ENCODE peak calls at places on chromosomes 11 and 22, in eight cellular contexts. R is pancreas, M is AG09309, W is foreskin fibroblast, U is psoas muscle, B is HL-60, N is lower lobe of right lung, P is B cell. F is an unnamed sample.

GRCh38 chr11:128420943-128421342 is 166.4 kb downstream of the ETS1 start:
- DNase-seq in P (no peak), M (peak), W (peak), R (no peak), U (no peak), N (no peak), B (no peak), F (no peak)

GRCh38 chr11:2464451-2465165 is 19.8 kb downstream of the KCNQ1 start:
- DNase-seq in W (no peak), N (no peak), M (no peak), P (peak), B (no peak), U (no peak), R (no peak), F (no peak)

GRCh38 chr11:125148743-125149142 is 15.8 kb upstream of the PKNOX2 start:
- DNase-seq in N (no peak), M (no peak), R (no peak), W (no peak), U (no peak), B (no peak), P (no peak), F (no peak)

GRCh38 chr11:122253541-122254317 is 137.7 kb upstream of the BLID start:
- DNase-seq in R (no peak), N (no peak), U (no peak), M (no peak), W (peak), P (no peak), B (peak), F (no peak)

GRCh38 chr11:17405232-17406005 is 17.0 kb upstream of the KCNJ11 start:
- DNase-seq in R (peak), N (peak), U (peak), P (no peak), B (no peak), W (peak), M (no peak), F (peak)

GRCh38 chr11:60748225-60748624 is 8.4 kb upstream of the MS4A15 start:
- DNase-seq in M (no peak), R (no peak), B (no peak), N (no peak), P (no peak), U (no peak), W (no peak), F (no peak)

GRCh38 chr22:20972014-20972797 is 5.2 kb downstream of the AIFM3 start:
- DNase-seq in B (peak), P (no peak), R (no peak), N (no peak), U (no peak), W (peak), M (no peak), F (no peak)

GRCh38 chr11:121117753-121118152 is 16.7 kb downstream of the TECTA start:
- DNase-seq in R (no peak), B (no peak), W (no peak), N (no peak), P (no peak), M (no peak), U (no peak), F (no peak)

GRCh38 chr11:125990244-125990643 is 44.4 kb downstream of the VSIG10L2 start:
- DNase-seq in B (no peak), U (no peak), W (peak), P (no peak), M (peak), R (no peak), N (no peak), F (no peak)

GRCh38 chr22:49527611-49528419 is 299.9 kb downstream of the BRD1 start:
- DNase-seq in P (no peak), M (no peak), N (no peak), U (no peak), R (no peak), W (no peak), B (peak), F (no peak)

GRCh38 chr22:31876156-31877035 is 67.9 kb upstream of the YWHAH start:
- DNase-seq in W (peak), B (no peak), N (no peak), M (peak), U (no peak), R (no peak), P (no peak), F (no peak)

GRCh38 chr11:62025429-62026105 is 58.1 kb upstream of the FTH1 start:
- DNase-seq in M (peak), B (peak), N (peak), R (no peak), U (peak), W (peak), P (peak), F (no peak)

GRCh38 chr11:118607401-118608267 is at the start of gene PHLDB1:
- DNase-seq in U (peak), B (peak), N (peak), W (peak), P (peak), M (no peak), R (peak), F (peak)

GRCh38 chr11:63911876-63912275 is 5.1 kb downstream of the RCOR2 start:
- DNase-seq in M (no peak), B (no peak), R (no peak), P (no peak), U (no peak), W (no peak), N (no peak), F (no peak)

GRCh38 chr11:74739546-74740270 is 8.5 kb upstream of the CHRDL2 start:
- DNase-seq in N (no peak), M (peak), P (no peak), U (peak), W (peak), R (no peak), B (peak), F (peak)

GRCh38 chr11:35046606-35047005 is 92.4 kb upstream of the CD44 start:
- DNase-seq in W (no peak), R (no peak), P (no peak), U (no peak), N (no peak), M (no peak), B (no peak), F (no peak)

GRCh38 chr11:108891143-108891542 is 226.3 kb downstream of the DDX10 start:
- DNase-seq in R (no peak), P (no peak), W (no peak), N (no peak), U (no peak), M (no peak), B (no peak), F (no peak)

GRCh38 chr11:119378851-119379465 is 2.5 kb downstream of the USP2 start:
- DNase-seq in R (no peak), U (peak), W (no peak), B (no peak), P (peak), M (no peak), N (no peak), F (no peak)

GRCh38 chr11:60785806-60786361 is 751 bp downstream of the MS4A10 start:
- DNase-seq in M (no peak), R (peak), U (no peak), N (peak), W (peak), B (no peak), P (peak), F (no peak)

GRCh38 chr11:22666700-22667439 is 459 bp downstream of the GAS2 start:
- DNase-seq in N (peak), U (peak), M (no peak), P (no peak), W (peak), B (no peak), R (peak), F (peak)

GRCh38 chr22:25395468-25395867 is 169.0 kb upstream of the GRK3 start:
- DNase-seq in B (no peak), M (no peak), U (peak), W (no peak), N (no peak), R (no peak), P (no peak), F (no peak)
- TF ChIP-seq CTCF in B (no peak), M (no peak), U (no peak), W (no peak), N (no peak), R (no peak), P (no peak), F (no peak)

GRCh38 chr11:66326261-66327111 is 9.6 kb upstream of the CD248 start:
- DNase-seq in R (no peak), U (peak), B (no peak), M (no peak), N (no peak), W (peak), P (no peak), F (no peak)

GRCh38 chr11:66328036-66328306 is 8.3 kb downstream of the RIN1 start:
- DNase-seq in P (no peak), U (peak), N (no peak), M (no peak), B (no peak), W (peak), R (no peak), F (no peak)

GRCh38 chr11:66329165-66329673 is 7.0 kb downstream of the RIN1 start:
- DNase-seq in U (peak), M (no peak), B (no peak), N (no peak), R (no peak), P (no peak), W (no peak), F (no peak)

GRCh38 chr11:66328307-66329144 is 7.7 kb downstream of the RIN1 start:
- DNase-seq in W (peak), M (no peak), U (peak), P (peak), B (peak), R (peak), N (peak), F (peak)

GRCh38 chr11:66327171-66328035 is 8.8 kb downstream of the RIN1 start:
- DNase-seq in W (peak), B (no peak), M (no peak), U (peak), P (no peak), R (no peak), N (no peak), F (no peak)
- TF ChIP-seq CTCF in W (no peak), B (no peak), M (no peak), U (no peak), P (no peak), R (no peak), N (no peak), F (no peak)

DNA sequence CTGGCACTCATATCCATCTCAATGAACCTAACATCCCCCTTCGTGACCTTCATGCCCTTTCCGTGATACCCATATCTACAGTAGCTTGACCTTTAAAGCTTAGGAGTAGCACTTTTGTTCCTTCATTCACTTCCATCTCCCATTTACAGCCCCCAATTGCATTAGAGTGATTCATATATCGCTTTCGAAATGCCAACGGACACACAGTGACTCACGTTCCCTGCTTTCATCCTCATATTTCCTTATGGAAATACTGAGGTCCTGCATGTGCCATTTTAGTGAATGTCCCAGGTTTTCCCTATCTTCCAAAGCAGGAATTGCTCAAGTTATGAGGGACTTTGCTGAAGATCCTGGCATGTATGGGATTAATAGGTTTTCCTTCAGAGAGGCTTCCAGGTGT is 44.3 kb upstream of the CEP126 start:
- DNase-seq in N (no peak), U (no peak), P (no peak), W (peak), B (no peak), M (no peak), R (no peak), F (no peak)
- TF ChIP-seq CTCF in N (no peak), U (no peak), P (no peak), W (no peak), B (no peak), M (peak), R (no peak), F (no peak)

GRCh38 chr11:72598901-72599300 is 75.3 kb downstream of the PDE2A start:
- DNase-seq in R (no peak), N (no peak), W (peak), M (no peak), U (peak), B (no peak), P (no peak), F (peak)
- TF ChIP-seq CTCF in R (no peak), N (peak), W (peak), M (peak), U (peak), B (no peak), P (no peak), F (peak)

GRCh38 chr11:72962717-72963116 is 148.5 kb downstream of the ATG16L2 start:
- DNase-seq in U (no peak), B (no peak), M (no peak), R (no peak), W (no peak), P (no peak), N (no peak), F (no peak)
- TF ChIP-seq CTCF in U (no peak), B (no peak), M (no peak), R (no peak), W (no peak), P (no peak), N (no peak), F (no peak)

GRCh38 chr11:79076526-79077115 is 364.2 kb downstream of the TENM4 start:
- DNase-seq in P (no peak), M (no peak), N (peak), U (no peak), W (peak), B (peak), R (peak), F (peak)
- TF ChIP-seq CTCF in P (peak), M (peak), N (peak), U (peak), W (peak), B (peak), R (peak), F (peak)

GRCh38 chr11:20000022-20000392 is 160.3 kb downstream of the DBX1 start:
- DNase-seq in P (no peak), B (no peak), R (no peak), W (no peak), U (no peak), M (no peak), N (no peak), F (no peak)

GRCh38 chr11:20000393-20001134 is 159.7 kb downstream of the DBX1 start:
- DNase-seq in U (no peak), N (peak), B (no peak), W (no peak), P (no peak), M (no peak), R (no peak), F (peak)

GRCh38 chr11:20004856-20005255 is 155.4 kb downstream of the DBX1 start:
- DNase-seq in W (no peak), R (no peak), M (no peak), N (no peak), B (no peak), P (no peak), U (no peak), F (no peak)

GRCh38 chr11:20003357-20003756 is 156.9 kb downstream of the DBX1 start:
- DNase-seq in R (no peak), W (no peak), N (no peak), P (no peak), U (no peak), M (no peak), B (no peak), F (no peak)

GRCh38 chr11:20002312-20003216 is 157.7 kb downstream of the DBX1 start:
- DNase-seq in B (no peak), U (no peak), M (no peak), N (no peak), W (no peak), P (no peak), R (no peak), F (no peak)
- TF ChIP-seq CTCF in B (no peak), U (no peak), M (no peak), N (no peak), W (no peak), P (no peak), R (no peak), F (no peak)